ENCODE peak calls at places on chromosomes 11 and 22, in five cellular contexts. I is AG04450, M is transverse colon, G is HCT116, K is fibroblast of lung. L is an unnamed sample.

GRCh38 chr22:36164621-36165020 is 4.1 kb upstream of the APOL3 start:
- DNase-seq in I (no peak), K (no peak), M (no peak), G (no peak), L (no peak)

GRCh38 chr11:94740083-94740974 is 27.8 kb upstream of the AMOTL1 start:
- DNase-seq in M (peak; percentile 24), I (no peak), G (no peak), K (no peak), L (no peak)

GRCh38 chr11:123822591-123822990 is 16.4 kb upstream of the OR6M1 start:
- DNase-seq in G (no peak), K (peak; percentile 23), I (no peak), M (no peak), L (no peak)

GRCh38 chr11:37449146-37449545 is 851.1 kb upstream of the RAG2 start:
- DNase-seq in G (no peak), K (peak; percentile 49), I (peak; percentile 32), M (no peak), L (no peak)

GRCh38 chr22:20998411-20999336 is 3.2 kb downstream of the THAP7 start:
- DNase-seq in G (no peak), M (no peak), K (peak; percentile 29), I (no peak), L (no peak)

GRCh38 chr11:12680246-12680939 is 6.2 kb downstream of the TEAD1 start:
- DNase-seq in M (peak; percentile 91), I (peak; percentile 65), G (no peak), K (peak; percentile 97), L (no peak)

GRCh38 chr22:49810363-49811013 is 17.2 kb downstream of the BRD1 start:
- DNase-seq in G (no peak), M (no peak), K (peak; percentile 39), I (no peak), L (no peak)

GRCh38 chr11:10666556-10666955 is 27.0 kb downstream of the IRAG1 start:
- DNase-seq in I (no peak), K (peak; percentile 60), M (no peak), G (no peak), L (no peak)

GRCh38 chr11:70510106-70510505 is 111.8 kb downstream of the CTTN start:
- DNase-seq in M (no peak), I (no peak), G (no peak), K (no peak), L (no peak)

GRCh38 chr11:13137778-13138400 is 128.8 kb downstream of the RASSF10 start:
- DNase-seq in G (no peak), K (peak; percentile 61), I (no peak), M (no peak), L (no peak)

GRCh38 chr22:46147471-46148267 is 2.7 kb upstream of the PPARA start:
- DNase-seq in I (no peak), M (no peak), K (no peak), G (no peak), L (no peak)

DNA sequence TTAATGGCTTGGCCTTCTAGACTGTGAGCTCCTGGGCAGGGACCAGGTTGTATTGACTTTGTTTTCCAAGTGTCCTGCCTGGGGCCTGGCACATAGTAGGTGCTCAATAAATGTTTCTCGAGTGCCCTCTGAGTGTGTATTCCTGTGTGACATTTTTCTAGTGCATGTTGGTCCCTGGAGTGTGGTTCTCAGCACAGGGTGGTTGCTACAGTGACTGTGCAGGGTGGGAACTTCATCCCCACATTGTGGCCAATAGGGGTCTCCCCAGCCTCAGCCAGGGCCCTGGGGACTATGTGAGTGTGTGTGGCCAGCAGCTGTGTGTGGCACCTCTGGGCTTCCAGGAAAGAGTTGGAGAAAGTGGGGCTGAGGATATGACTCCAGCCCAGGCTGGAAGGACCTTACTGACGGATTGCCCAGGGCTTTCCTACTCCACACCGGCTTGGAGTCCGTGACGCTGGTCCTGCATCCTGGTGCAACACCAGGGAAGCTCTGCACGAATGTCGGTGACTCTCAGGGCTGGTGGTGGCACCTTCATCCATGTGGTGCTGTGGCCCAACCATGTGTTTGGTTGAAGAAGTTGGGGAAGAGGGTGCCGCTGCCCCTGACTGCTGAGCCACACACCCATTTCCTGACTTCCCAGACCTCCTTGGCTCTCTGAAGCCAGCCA is 9.0 kb upstream of the MARK2 start:
- DNase-seq in K (peak; percentile 34), M (no peak), G (no peak), I (no peak), L (no peak)
- TF ChIP-seq CTCF in K (peak; percentile 24), M (no peak), G (peak; percentile 37), I (peak; percentile 47), L (peak; percentile 46)

GRCh38 chr22:43109921-43110443 is 568 bp upstream of the BIK start:
- DNase-seq in G (no peak), I (no peak), K (no peak), M (no peak), L (no peak)

GRCh38 chr22:43110444-43110926 is at the start of gene BIK:
- DNase-seq in I (no peak), K (no peak), M (peak; percentile 75), G (no peak), L (no peak)

GRCh38 chr22:43113516-43114251 is 3.1 kb downstream of the BIK start:
- DNase-seq in M (peak; percentile 39), G (no peak), I (no peak), K (no peak), L (no peak)

GRCh38 chr22:43109511-43109910 is 1.0 kb upstream of the BIK start:
- DNase-seq in I (no peak), K (no peak), M (no peak), G (no peak), L (no peak)

DNA sequence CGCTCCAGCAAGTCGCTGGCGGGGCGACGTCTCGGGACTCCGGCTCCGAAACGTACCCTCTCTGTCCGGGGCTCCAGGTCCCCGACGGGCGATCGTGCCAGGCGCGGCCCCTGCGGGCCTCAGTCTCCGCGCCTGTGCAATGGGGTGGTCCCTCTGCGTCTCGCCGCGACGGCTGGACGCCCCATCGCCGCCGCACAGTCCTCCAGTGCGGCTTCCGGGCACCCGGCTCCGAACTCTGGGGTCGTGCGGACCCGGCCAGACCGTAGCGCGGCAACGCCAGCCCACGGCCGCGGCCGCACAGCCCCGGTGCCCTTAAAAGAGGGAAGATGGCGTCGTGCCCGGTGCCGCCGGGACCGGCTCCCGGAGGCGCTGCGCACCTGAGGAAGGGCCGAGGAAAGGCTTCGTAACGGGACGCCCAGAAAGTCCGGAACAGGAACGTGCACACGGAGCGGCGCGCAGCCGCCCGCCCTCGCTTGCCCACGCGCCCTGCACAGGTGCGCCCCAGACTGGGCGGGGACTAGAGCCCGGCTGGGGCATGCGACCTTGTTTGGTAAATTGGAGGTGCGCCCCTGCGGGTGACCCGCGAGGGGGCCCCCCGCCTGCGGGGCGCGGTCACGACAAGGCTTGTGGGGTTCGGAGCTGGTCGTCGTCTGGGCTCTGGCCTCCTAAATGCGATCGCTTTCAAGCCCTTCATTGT is 525 bp downstream of the BIK start:
- DNase-seq in K (no peak), M (peak; percentile 66), I (no peak), G (no peak), L (no peak)
- H3K4me3 ChIP-seq in K (peak overlapping the region; percentile 27), M (peak overlapping the region; percentile 50), I (peak overlapping the region; percentile 45), G (peak overlapping the region; percentile 83), L (peak overlapping the region; percentile 68)

GRCh38 chr11:75376175-75376574 is 23.1 kb upstream of the RPS3 start:
- DNase-seq in I (no peak), K (no peak), G (no peak), M (no peak), L (no peak)
- TF ChIP-seq CTCF in I (peak; percentile 27), K (no peak), G (peak; percentile 43), M (no peak), L (no peak)

DNA sequence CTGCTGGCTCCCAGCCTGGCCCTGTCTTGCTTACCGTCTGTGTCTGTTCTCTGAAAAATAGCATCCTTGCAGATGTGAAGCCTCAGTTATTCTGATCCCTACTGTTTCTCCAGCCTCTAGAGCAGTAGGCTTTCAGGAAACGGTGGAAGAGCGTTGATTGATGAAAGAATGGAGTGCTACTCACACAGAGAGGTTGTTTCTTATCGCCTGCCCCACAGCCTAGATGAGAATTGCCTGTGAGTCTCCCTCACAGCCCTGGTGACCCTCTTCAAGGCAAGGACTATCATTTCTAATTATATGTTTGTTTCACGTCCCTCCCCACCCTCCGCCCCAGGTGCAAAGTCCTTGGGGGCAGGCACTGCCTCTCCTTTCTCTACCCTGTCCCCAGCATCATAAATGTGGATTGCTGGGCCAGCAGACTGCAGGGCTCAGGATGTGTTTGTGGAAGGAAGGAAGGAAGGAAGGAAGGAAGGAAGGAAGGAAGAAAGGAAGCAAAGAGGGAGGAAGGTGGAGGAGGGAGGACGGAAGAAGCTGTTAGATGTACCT is 575.3 kb upstream of the B3GAT1 start:
- DNase-seq in K (no peak), M (peak; percentile 41), I (no peak), G (no peak), L (no peak)
- H3K4me3 ChIP-seq in K (no peak overlapping the region), M (no peak overlapping the region), I (no peak overlapping the region), G (no peak overlapping the region), L (no peak overlapping the region)

DNA sequence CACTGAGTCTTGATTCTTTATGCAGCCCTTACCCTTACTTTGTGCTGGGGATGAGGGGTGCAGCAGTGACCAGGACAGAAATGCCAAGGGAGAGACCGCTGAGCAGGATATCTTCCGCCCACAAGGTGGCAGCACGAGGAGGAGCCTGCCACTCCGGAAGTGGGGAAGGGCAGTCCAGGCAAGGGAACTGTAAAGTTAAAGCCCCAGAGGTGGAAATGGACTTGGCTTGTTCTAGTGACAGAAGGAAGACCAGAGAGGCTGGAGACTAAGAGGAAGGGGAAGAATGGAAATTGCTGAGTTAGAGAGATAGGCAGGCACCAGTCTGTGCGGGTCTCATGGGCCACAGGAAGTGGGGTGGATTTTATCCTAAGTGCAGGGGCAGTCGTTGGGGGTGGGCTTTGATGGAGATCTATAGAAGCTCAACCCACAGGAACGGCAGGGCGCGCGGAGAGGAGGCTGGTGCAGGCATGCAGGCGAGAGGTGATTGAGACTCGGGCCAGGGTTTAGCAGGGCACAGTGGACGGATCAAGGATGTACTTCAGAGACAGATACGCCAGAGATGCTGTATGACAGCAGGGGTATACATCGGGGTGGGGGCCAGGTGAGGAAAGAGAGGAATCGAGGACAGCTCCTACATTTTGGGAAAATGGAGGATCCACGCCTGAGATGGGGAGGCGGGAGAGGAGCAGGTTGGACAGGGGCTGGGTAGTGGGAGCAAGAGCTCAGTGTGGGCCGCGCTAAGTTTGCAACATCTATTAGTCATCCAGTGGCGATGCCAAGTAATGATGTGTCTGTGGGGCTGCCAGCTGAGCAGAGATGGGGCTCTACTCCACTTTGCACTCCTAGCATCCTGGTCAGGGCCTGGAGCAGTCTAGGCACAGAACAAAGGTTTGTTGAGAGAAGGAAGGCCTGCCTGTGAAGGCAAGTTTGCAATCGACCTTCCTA is 3.3 kb upstream of the GRK2 start:
- DNase-seq in K (peak; percentile 77), G (peak; percentile 39), M (peak; percentile 90), I (no peak), L (no peak)
- TF ChIP-seq CTCF in K (peak; percentile 66), G (peak; percentile 94), M (peak; percentile 85), I (peak; percentile 86), L (peak; percentile 86)

L was measured in epithelial cell of proximal tubule.